ENCODE peak calls at places on chromosomes 12 and 14, in nine cellular contexts. One of them, this sample, is unnamed.

GRCh38 chr14:20658246-20658645 is 16.8 kb upstream of the OR6S1 start:
- DNase-seq in astrocyte of the cerebellum: no peak
- DNase-seq in caudate nucleus: no peak
- DNase-seq in HT-29: no peak
- DNase-seq in AG09319: no peak
- DNase-seq in fibroblast of the aortic adventitia: no peak
- DNase-seq in head of caudate nucleus: no peak
- DNase-seq in Right ventricle myocardium superior: no peak
- DNase-seq in T47D: no peak
- DNase-seq in this sample: no peak

GRCh38 chr12:116693259-116694227 is 44.3 kb downstream of the SPRING1 start:
- DNase-seq in Right ventricle myocardium superior: no peak
- DNase-seq in astrocyte of the cerebellum: no peak
- DNase-seq in fibroblast of the aortic adventitia: no peak
- DNase-seq in head of caudate nucleus: peak; percentile 21
- DNase-seq in AG09319: no peak
- DNase-seq in T47D: no peak
- DNase-seq in HT-29: no peak
- DNase-seq in caudate nucleus: no peak
- DNase-seq in this sample: peak; percentile 35

GRCh38 chr14:50229646-50230045 is 1.7 kb downstream of the SOS2 start:
- DNase-seq in fibroblast of the aortic adventitia: no peak
- DNase-seq in HT-29: no peak
- DNase-seq in head of caudate nucleus: no peak
- DNase-seq in astrocyte of the cerebellum: no peak
- DNase-seq in caudate nucleus: no peak
- DNase-seq in Right ventricle myocardium superior: no peak
- DNase-seq in AG09319: no peak
- DNase-seq in T47D: no peak
- DNase-seq in this sample: no peak

GRCh38 chr12:32419520-32419960 is 20.2 kb downstream of the FGD4 start:
- DNase-seq in HT-29: no peak
- DNase-seq in head of caudate nucleus: no peak
- DNase-seq in caudate nucleus: no peak
- DNase-seq in astrocyte of the cerebellum: no peak
- DNase-seq in AG09319: no peak
- DNase-seq in fibroblast of the aortic adventitia: peak; percentile 18
- DNase-seq in Right ventricle myocardium superior: no peak
- DNase-seq in T47D: no peak
- DNase-seq in this sample: no peak

GRCh38 chr12:100688451-100688864 is 106.1 kb upstream of the ANO4 start:
- DNase-seq in head of caudate nucleus: no peak
- DNase-seq in fibroblast of the aortic adventitia: no peak
- DNase-seq in HT-29: no peak
- DNase-seq in T47D: no peak
- DNase-seq in astrocyte of the cerebellum: no peak
- DNase-seq in Right ventricle myocardium superior: no peak
- DNase-seq in AG09319: no peak
- DNase-seq in caudate nucleus: no peak
- DNase-seq in this sample: no peak

GRCh38 chr12:104181313-104181712 is 34.3 kb upstream of the TXNRD1 start:
- DNase-seq in AG09319: no peak
- DNase-seq in head of caudate nucleus: no peak
- DNase-seq in Right ventricle myocardium superior: no peak
- DNase-seq in HT-29: no peak
- DNase-seq in T47D: no peak
- DNase-seq in caudate nucleus: no peak
- DNase-seq in fibroblast of the aortic adventitia: peak; percentile 47
- DNase-seq in astrocyte of the cerebellum: no peak
- DNase-seq in this sample: no peak

GRCh38 chr14:70660967-70661871 is 19.5 kb downstream of the TTC9 start:
- DNase-seq in caudate nucleus: no peak
- DNase-seq in head of caudate nucleus: no peak
- DNase-seq in fibroblast of the aortic adventitia: no peak
- DNase-seq in HT-29: no peak
- DNase-seq in AG09319: no peak
- DNase-seq in T47D: no peak
- DNase-seq in astrocyte of the cerebellum: no peak
- DNase-seq in Right ventricle myocardium superior: no peak
- DNase-seq in this sample: peak; percentile 60

GRCh38 chr12:95970905-95971304 is 25.2 kb downstream of the HAL start:
- DNase-seq in head of caudate nucleus: no peak
- DNase-seq in caudate nucleus: no peak
- DNase-seq in fibroblast of the aortic adventitia: peak; percentile 5
- DNase-seq in Right ventricle myocardium superior: no peak
- DNase-seq in AG09319: no peak
- DNase-seq in T47D: no peak
- DNase-seq in HT-29: no peak
- DNase-seq in astrocyte of the cerebellum: no peak
- DNase-seq in this sample: no peak

GRCh38 chr12:124566181-124567034 is 1.0 kb downstream of the NCOR2 start:
- DNase-seq in AG09319: peak; percentile 19
- DNase-seq in HT-29: peak; percentile 84
- DNase-seq in caudate nucleus: peak; percentile 85
- DNase-seq in T47D: peak; percentile 98
- DNase-seq in head of caudate nucleus: peak; percentile 90
- DNase-seq in fibroblast of the aortic adventitia: peak; percentile 72
- DNase-seq in Right ventricle myocardium superior: peak; percentile 93
- DNase-seq in astrocyte of the cerebellum: no peak
- DNase-seq in this sample: peak; percentile 81